ENCODE peak calls at places on chromosome 13, in eight cellular contexts. H is fibroblast of pulmonary artery, K is type B pancreatic cell, X is progenitor cell of endocrine pancreas, D is adrenal gland, O is H9, J is astrocyte of the spinal cord, G is AG04450. A is an unnamed sample.

GRCh38 chr13:54029720-54030119 is 1001.1 kb downstream of the OLFM4 start:
- DNase-seq in G (no peak), X (no peak), J (no peak), K (no peak), D (no peak), O (no peak), H (no peak), A (no peak)

GRCh38 chr13:65909501-65909900 is 1320.6 kb downstream of the PCDH9 start:
- DNase-seq in J (no peak), O (no peak), H (no peak), K (no peak), D (no peak), G (no peak), X (no peak), A (no peak)

GRCh38 chr13:51432576-51432975 is 20.3 kb downstream of the INTS6 start:
- DNase-seq in J (no peak), X (no peak), K (no peak), O (no peak), G (no peak), H (no peak), D (no peak), A (no peak)

GRCh38 chr13:45393941-45394570 is 24.1 kb downstream of the SLC25A30 start:
- DNase-seq in O (peak), K (no peak), J (peak), X (peak), D (peak), H (peak), G (no peak), A (no peak)

GRCh38 chr13:80037505-80037888 is 303.4 kb downstream of the SPRY2 start:
- DNase-seq in K (no peak), X (no peak), O (no peak), J (peak), D (no peak), H (peak), G (peak), A (no peak)

GRCh38 chr13:112819816-112820215 is 130.0 kb downstream of the ATP11A start:
- DNase-seq in D (no peak), K (no peak), J (no peak), H (no peak), X (no peak), O (no peak), G (no peak), A (no peak)

GRCh38 chr13:38763446-38764381 is 76.8 kb downstream of the FREM2 start:
- DNase-seq in K (no peak), J (peak), X (no peak), O (peak), H (peak), D (peak), G (no peak), A (no peak)

GRCh38 chr13:51731759-51732158 is 72.2 kb downstream of the DHRS12 start:
- DNase-seq in O (no peak), H (peak), X (no peak), J (peak), D (no peak), K (no peak), G (no peak), A (no peak)

GRCh38 chr13:39401091-39401647 is 201.8 kb downstream of the LHFPL6 start:
- DNase-seq in G (no peak), K (no peak), O (no peak), H (no peak), J (no peak), D (no peak), X (no peak), A (no peak)

GRCh38 chr13:78659450-78660110 is 625 bp upstream of the OBI1 start:
- DNase-seq in D (no peak), J (peak), K (no peak), O (no peak), G (no peak), H (no peak), X (no peak), A (no peak)

GRCh38 chr13:114313061-114313860 is 1.0 kb upstream of the CHAMP1 start:
- DNase-seq in D (peak), G (no peak), X (no peak), J (no peak), O (no peak), H (no peak), K (no peak), A (no peak)

GRCh38 chr13:44792096-44792495 is 197.2 kb downstream of the NUFIP1 start:
- DNase-seq in K (no peak), G (no peak), D (no peak), H (no peak), X (no peak), O (no peak), J (no peak), A (no peak)

GRCh38 chr13:104571161-104571889 is 1505.1 kb upstream of the SLC10A2 start:
- DNase-seq in J (peak), D (peak), G (peak), X (peak), O (peak), K (no peak), H (peak), A (no peak)

GRCh38 chr13:76884167-76884566 is 2.0 kb downstream of the KCTD12 start:
- DNase-seq in O (peak), K (no peak), G (no peak), H (peak), J (peak), D (peak), X (no peak), A (no peak)

GRCh38 chr13:51781246-51782022 is 22.5 kb downstream of the DHRS12 start:
- DNase-seq in J (peak), G (no peak), K (no peak), H (peak), X (no peak), O (peak), D (no peak), A (no peak)

GRCh38 chr13:40031031-40031430 is 375.6 kb downstream of the COG6 start:
- DNase-seq in X (no peak), K (no peak), H (peak), O (no peak), J (peak), G (peak), D (no peak), A (no peak)

GRCh38 chr13:29844441-29844840 is 6.0 kb downstream of the UBL3 start:
- DNase-seq in O (no peak), H (no peak), X (no peak), K (no peak), G (no peak), J (no peak), D (no peak), A (no peak)

GRCh38 chr13:50636007-50636704 is 207.3 kb downstream of the DLEU7 start:
- DNase-seq in J (no peak), G (no peak), O (peak), D (no peak), X (no peak), K (no peak), H (peak), A (no peak)

GRCh38 chr13:97454699-97455098 is 20.7 kb downstream of the RAP2A start:
- DNase-seq in K (no peak), X (no peak), D (no peak), G (no peak), J (no peak), O (no peak), H (no peak), A (no peak)

GRCh38 chr13:67841071-67841470 is 610.9 kb upstream of the PCDH9 start:
- DNase-seq in O (peak), G (no peak), J (no peak), D (no peak), K (no peak), X (no peak), H (no peak), A (no peak)

GRCh38 chr13:45339867-45340266 is 1.1 kb downstream of the TPT1 start:
- DNase-seq in G (no peak), D (no peak), O (no peak), J (no peak), H (no peak), K (no peak), X (no peak), A (no peak)

GRCh38 chr13:62837895-62838294 is 1422.2 kb upstream of the PCDH20 start:
- DNase-seq in H (peak), G (peak), D (no peak), X (no peak), J (peak), K (no peak), O (no peak), A (no peak)

GRCh38 chr13:21040120-21040834 is 21.1 kb downstream of the LATS2 start:
- DNase-seq in X (no peak), K (no peak), J (no peak), G (no peak), O (no peak), D (peak), H (no peak), A (no peak)

GRCh38 chr13:94263038-94263437 is 216.4 kb downstream of the DCT start:
- DNase-seq in H (no peak), O (no peak), J (no peak), K (no peak), G (no peak), D (no peak), X (no peak), A (no peak)

GRCh38 chr13:48315981-48316380 is 12.4 kb downstream of the RB1 start:
- DNase-seq in G (no peak), D (no peak), X (no peak), J (no peak), O (no peak), H (no peak), K (no peak), A (no peak)

GRCh38 chr13:27293873-27294515 is 23.4 kb downstream of the RASL11A start:
- DNase-seq in O (no peak), D (no peak), G (no peak), J (no peak), K (no peak), H (no peak), X (no peak), A (no peak)

GRCh38 chr13:60165391-60166099 is 1.8 kb upstream of the DIAPH3 start:
- DNase-seq in O (no peak), D (no peak), J (no peak), K (no peak), H (peak), X (no peak), G (peak), A (no peak)

GRCh38 chr13:113853518-113854237 is 10.2 kb downstream of the GAS6 start:
- DNase-seq in X (no peak), G (no peak), H (no peak), O (peak), K (peak), J (peak), D (no peak), A (peak)

GRCh38 chr13:23384111-23384510 is 49.4 kb downstream of the SACS start:
- DNase-seq in X (no peak), G (no peak), O (no peak), H (peak), D (no peak), K (no peak), J (no peak), A (no peak)

GRCh38 chr13:66887088-66887487 is 343.0 kb downstream of the PCDH9 start:
- DNase-seq in O (no peak), J (peak), H (peak), D (no peak), G (peak), K (no peak), X (no peak), A (no peak)

GRCh38 chr13:114011226-114011625 is 37.4 kb upstream of the C13orf46 start:
- DNase-seq in X (no peak), G (no peak), K (no peak), D (no peak), O (no peak), J (no peak), H (no peak), A (no peak)

GRCh38 chr13:84867246-84867645 is 932.0 kb downstream of the SLITRK6 start:
- DNase-seq in H (no peak), K (no peak), X (no peak), O (no peak), G (no peak), D (no peak), J (no peak), A (no peak)

GRCh38 chr13:84864341-84864740 is 934.9 kb downstream of the SLITRK6 start:
- DNase-seq in D (no peak), H (no peak), X (no peak), J (no peak), K (no peak), G (no peak), O (no peak), A (no peak)

GRCh38 chr13:84873951-84874350 is 925.3 kb downstream of the SLITRK6 start:
- DNase-seq in O (no peak), X (no peak), D (no peak), J (no peak), G (no peak), H (no peak), K (no peak), A (no peak)

GRCh38 chr13:84870190-84870589 is 929.0 kb downstream of the SLITRK6 start:
- DNase-seq in K (no peak), J (no peak), O (peak), H (no peak), X (no peak), D (no peak), G (no peak), A (no peak)
- TF ChIP-seq CTCF in K (peak), J (peak), O (peak), H (peak), X (peak), D (no peak), G (peak), A (no peak)

GRCh38 chr13:22063416-22064124 is 392.7 kb downstream of the FGF9 start:
- DNase-seq in H (no peak), J (no peak), D (peak), X (no peak), O (no peak), K (no peak), G (no peak), A (no peak)

GRCh38 chr13:22061806-22062391 is 391.0 kb downstream of the FGF9 start:
- DNase-seq in D (no peak), K (no peak), O (no peak), X (no peak), G (no peak), J (no peak), H (no peak), A (no peak)

GRCh38 chr13:22062478-22063205 is 391.8 kb downstream of the FGF9 start:
- DNase-seq in O (no peak), D (peak), H (no peak), J (no peak), K (no peak), G (peak), X (no peak), A (no peak)

GRCh38 chr13:22060187-22060586 is 389.3 kb downstream of the FGF9 start:
- DNase-seq in X (no peak), H (no peak), D (no peak), K (no peak), J (no peak), G (no peak), O (no peak), A (no peak)

GRCh38 chr13:22061371-22061805 is 390.5 kb downstream of the FGF9 start:
- DNase-seq in O (peak), J (no peak), D (no peak), K (no peak), X (no peak), G (no peak), H (no peak), A (no peak)
- TF ChIP-seq CTCF in O (peak), J (no peak), D (no peak), K (no peak), X (no peak), G (no peak), H (no peak), A (no peak)

GRCh38 chr13:98482476-98483444 is 94.1 kb downstream of the STK24 start:
- DNase-seq in H (peak), K (no peak), D (peak), O (no peak), G (no peak), J (peak), X (no peak), A (no peak)
- TF ChIP-seq CTCF in H (peak), K (peak), D (peak), O (peak), G (peak), J (peak), X (peak), A (no peak)

GRCh38 chr13:101455863-101456262 is 3.4 kb downstream of the ITGBL1 start:
- DNase-seq in O (no peak), K (no peak), D (no peak), X (no peak), H (peak), G (peak), J (peak), A (no peak)

GRCh38 chr13:101454767-101455166 is 2.3 kb downstream of the ITGBL1 start:
- DNase-seq in K (no peak), D (no peak), J (peak), H (peak), O (no peak), G (no peak), X (no peak), A (no peak)

GRCh38 chr13:101452519-101453485 is at the start of gene ITGBL1:
- DNase-seq in H (peak), J (peak), D (no peak), X (no peak), G (no peak), K (no peak), O (no peak), A (no peak)

GRCh38 chr13:101451641-101452040 is 834 bp upstream of the ITGBL1 start:
- DNase-seq in K (no peak), O (no peak), H (no peak), X (no peak), J (no peak), G (no peak), D (no peak), A (no peak)

GRCh38 chr13:101453784-101454201 is 1.3 kb downstream of the ITGBL1 start:
- DNase-seq in J (no peak), O (peak), H (no peak), G (no peak), K (no peak), X (no peak), D (peak), A (no peak)
- TF ChIP-seq CTCF in J (peak), O (no peak), H (no peak), G (no peak), K (no peak), X (no peak), D (no peak), A (no peak)

GRCh38 chr13:36395280-36395679 is 37.0 kb upstream of the CCNA1 start:
- DNase-seq in D (no peak), K (no peak), X (no peak), J (peak), G (peak), H (peak), O (no peak), A (no peak)
- TF ChIP-seq CTCF in D (peak), K (peak), X (peak), J (peak), G (peak), H (peak), O (peak), A (no peak)

DNA sequence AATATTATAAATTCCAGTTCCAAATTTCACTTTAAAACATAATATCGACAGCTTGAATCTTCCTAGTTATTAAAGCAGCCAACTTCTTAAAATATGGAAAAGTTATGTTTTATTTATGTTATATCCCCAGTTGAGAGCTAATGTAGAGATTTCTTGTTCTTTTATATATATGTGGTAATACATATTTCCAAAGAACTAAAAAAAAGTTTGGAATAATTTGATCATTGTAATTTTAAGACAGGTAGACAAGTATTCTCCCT is 781 bp upstream of the TBC1D4 start:
- DNase-seq in J (no peak), G (no peak), K (no peak), O (no peak), D (no peak), H (no peak), X (no peak), A (no peak)
- TF ChIP-seq CTCF in J (no peak), G (no peak), K (peak), O (no peak), D (no peak), H (no peak), X (no peak), A (no peak)

DNA sequence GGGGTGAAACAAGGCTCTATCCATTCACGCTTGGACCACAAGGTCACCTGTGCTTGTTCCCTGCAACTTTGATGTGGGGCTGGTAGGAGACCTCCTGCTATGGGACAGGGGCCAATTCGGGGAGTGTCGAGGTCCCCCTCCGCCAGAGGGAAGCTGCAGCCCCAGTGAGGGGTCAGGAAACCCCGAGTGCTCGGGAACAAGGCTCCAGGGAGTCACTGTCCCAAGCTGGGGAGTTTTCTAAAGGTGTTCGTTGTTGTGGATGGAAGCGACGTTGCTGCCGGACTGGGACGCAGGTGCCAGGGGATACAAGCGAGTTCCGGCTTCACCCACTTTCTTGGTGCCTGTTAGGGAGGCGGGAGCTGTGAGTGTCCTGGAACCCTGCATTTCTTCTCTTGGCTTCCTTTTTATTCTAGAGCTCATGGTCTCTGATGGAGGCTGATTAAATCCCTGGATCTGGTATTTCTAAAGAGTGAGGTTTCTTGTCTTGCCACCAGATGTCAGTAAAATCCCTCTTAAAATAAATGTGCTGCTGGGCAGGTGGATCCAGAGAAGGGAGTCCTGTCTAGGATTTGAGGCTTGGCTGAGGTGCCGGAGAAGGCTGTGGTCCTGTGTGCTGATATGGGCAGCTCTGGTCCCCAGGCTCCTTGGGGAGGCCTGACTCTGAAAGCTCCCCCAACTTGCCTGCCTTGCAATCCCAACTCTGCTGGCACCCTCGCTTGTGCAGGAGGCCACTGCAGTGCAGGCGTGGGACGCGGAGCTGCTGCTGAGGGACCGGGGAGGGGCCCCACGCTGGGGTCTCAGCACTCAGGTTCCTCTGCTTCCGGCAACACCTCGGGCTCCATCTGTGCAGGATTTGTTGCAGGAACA is 153.9 kb downstream of the TEX29 start:
- DNase-seq in K (peak), G (peak), X (no peak), J (peak), O (peak), D (no peak), H (peak), A (no peak)
- TF ChIP-seq CTCF in K (peak), G (peak), X (peak), J (peak), O (peak), D (peak), H (peak), A (no peak)

A was measured in omental fat pad.